ENCODE peak calls at places on chromosomes 3 and 15, in six cellular contexts. H is mucosa of descending colon; Y is Karpas-422; U is effector memory CD4-positive, alpha-beta T cell; E is IMR-90; Q is neural progenitor cell. J is an unnamed sample. For H3K36me3, the result is how much of the 10 kb centered on the place peaks cover.

GRCh38 chr3:33645060-33645841 is 72.8 kb downstream of the CLASP2 start:
- DNase-seq in E (peak), H (peak), Y (peak), U (peak), Q (peak), J (peak)

GRCh38 chr15:87961851-87962816 is 294.4 kb downstream of the NTRK3 start:
- DNase-seq in Y (no peak), Q (no peak), H (no peak), U (no peak), E (no peak), J (no peak)

GRCh38 chr3:194397757-194398312 is 1.2 kb downstream of the GP5 start:
- DNase-seq in H (no peak), U (no peak), Q (no peak), E (no peak), Y (no peak), J (peak)

GRCh38 chr3:191268737-191269136 is 60.5 kb upstream of the CCDC50 start:
- DNase-seq in H (no peak), U (no peak), Q (no peak), Y (no peak), E (no peak), J (no peak)

GRCh38 chr3:102688556-102688930 is 253.7 kb downstream of the ZPLD1 start:
- DNase-seq in Y (peak), U (no peak), Q (no peak), H (no peak), E (no peak), J (no peak)

GRCh38 chr3:27554706-27555105 is 70.5 kb upstream of the SLC4A7 start:
- DNase-seq in Y (no peak), E (no peak), Q (no peak), U (no peak), H (no peak), J (no peak)

GRCh38 chr15:36365963-36366362 is 213.5 kb upstream of the CDIN1 start:
- DNase-seq in E (no peak), Y (no peak), H (no peak), U (no peak), Q (no peak), J (no peak)

GRCh38 chr3:39103791-39104552 is 3.5 kb downstream of the GORASP1 start:
- DNase-seq in Q (no peak), U (no peak), E (no peak), Y (no peak), H (no peak), J (peak)

GRCh38 chr3:160735801-160736200 is 20.2 kb upstream of the PPM1L start:
- DNase-seq in Y (no peak), U (no peak), E (no peak), H (no peak), Q (no peak), J (no peak)

GRCh38 chr3:73509812-73510211 is 114.9 kb downstream of the PDZRN3 start:
- DNase-seq in E (peak), U (no peak), Y (no peak), H (no peak), Q (no peak), J (no peak)

GRCh38 chr3:184562875-184563568 is 1.4 kb downstream of the EPHB3 start:
- DNase-seq in H (peak), E (peak), Y (no peak), Q (peak), U (no peak), J (no peak)

GRCh38 chr3:58962040-58962651 is 87.7 kb downstream of the CFAP20DC start:
- DNase-seq in U (no peak), E (peak), H (no peak), Y (no peak), Q (no peak), J (no peak)

DNA sequence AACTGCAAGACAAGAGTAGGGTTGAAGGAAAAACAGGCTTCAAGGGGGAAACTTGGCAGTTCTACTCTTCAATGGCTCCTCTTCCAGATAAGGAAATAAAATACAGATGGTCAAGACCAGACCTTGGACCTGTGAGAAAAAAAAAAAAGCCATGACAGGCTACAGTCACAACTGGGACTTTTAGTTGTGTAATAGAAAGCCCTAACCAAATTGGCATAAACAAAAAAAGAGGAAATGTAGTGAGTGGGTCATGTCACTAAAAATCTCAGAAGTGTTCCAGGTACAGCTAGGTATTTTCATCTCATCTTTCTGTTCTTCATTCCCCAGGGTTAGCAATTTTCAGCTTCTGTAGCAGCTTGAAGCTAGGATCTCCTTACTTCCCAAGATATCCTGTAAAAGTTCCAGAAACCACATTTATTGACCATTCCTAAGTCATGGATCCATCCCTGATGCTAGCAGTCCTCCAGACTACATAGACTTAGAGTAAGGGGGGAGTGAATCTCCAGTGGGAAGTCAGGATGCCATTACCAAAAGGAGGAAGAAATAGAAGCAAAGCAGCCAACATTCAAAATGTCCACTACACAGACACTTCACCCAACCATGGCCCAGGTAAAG is 61.0 kb upstream of the CSTA start:
- DNase-seq in H (no peak), U (no peak), E (no peak), Y (no peak), Q (no peak), J (no peak)
- H3K4me3 ChIP-seq in H (no peak), U (no peak), E (no peak), Y (no peak), Q (no peak), J (no peak)

GRCh38 chr15:82666606-82667005 is 19.4 kb upstream of the CPEB1 start:
- DNase-seq in U (no peak), E (no peak), Q (no peak), Y (no peak), H (no peak), J (no peak)

GRCh38 chr15:82674873-82675272 is 27.7 kb upstream of the CPEB1 start:
- DNase-seq in Q (no peak), E (no peak), Y (no peak), U (no peak), H (no peak), J (no peak)

GRCh38 chr15:82670699-82671098 is 23.5 kb upstream of the CPEB1 start:
- DNase-seq in E (no peak), Y (no peak), Q (no peak), U (no peak), H (no peak), J (no peak)
- H3K36me3 ChIP-seq in E (under half), Y (under half), Q (under half), U (under half), H (under half), J (under half)

DNA sequence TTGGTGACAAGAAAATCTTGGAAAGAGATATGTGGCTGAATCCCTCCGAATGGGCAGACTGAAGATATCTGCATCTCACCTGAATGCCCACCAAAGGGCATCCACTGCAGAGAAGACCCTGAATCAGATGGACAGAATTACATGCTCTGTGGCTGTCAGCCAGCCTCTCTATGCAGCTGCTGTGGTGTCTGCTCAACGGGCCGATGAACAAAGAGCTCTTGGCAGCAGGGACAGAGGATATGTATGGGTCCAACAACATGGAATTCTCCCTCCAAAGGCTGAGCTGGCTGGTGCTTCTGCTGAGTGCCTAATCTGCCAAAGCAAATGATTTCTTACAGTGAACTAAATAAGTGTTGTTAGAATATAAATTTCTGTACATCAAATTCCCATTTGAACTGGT is 2.1 kb upstream of the BCL2L10 start:
- DNase-seq in E (no peak), Q (no peak), U (no peak), H (no peak), Y (no peak), J (peak)
- H3K4me3 ChIP-seq in E (no peak), Q (no peak), U (no peak), H (no peak), Y (no peak), J (no peak)

DNA sequence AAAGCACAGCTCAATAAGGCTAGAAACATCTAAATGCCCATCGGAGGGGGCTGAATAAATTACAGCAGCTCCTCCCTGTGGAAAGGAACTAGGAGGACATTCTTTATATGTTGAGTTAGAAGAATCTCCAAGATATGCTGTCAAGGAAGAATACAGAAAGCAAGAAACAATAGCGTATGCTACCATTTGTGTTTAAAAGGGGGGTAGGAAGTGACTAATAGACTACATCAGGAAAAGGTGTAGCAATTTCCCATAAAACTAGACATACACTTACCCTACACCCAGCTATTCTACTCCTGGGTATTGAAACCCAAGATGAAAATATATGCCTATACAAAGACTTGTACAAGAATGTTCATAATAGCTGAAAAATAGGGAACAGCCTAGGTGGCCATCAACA is 21.6 kb downstream of the SEC61A1 start:
- DNase-seq in E (no peak), U (no peak), H (no peak), Y (no peak), Q (no peak), J (no peak)
- H3K36me3 ChIP-seq in E (under half), U (under half), H (under half), Y (under half), Q (under half), J (under half)

GRCh38 chr3:171839270-171839669 is 3.9 kb upstream of the TMEM212 start:
- DNase-seq in Y (no peak), Q (no peak), U (no peak), E (no peak), H (no peak), J (no peak)

GRCh38 chr3:171837698-171838097 is 5.5 kb upstream of the TMEM212 start:
- DNase-seq in Q (no peak), E (no peak), H (no peak), Y (no peak), U (no peak), J (no peak)

GRCh38 chr3:171836836-171837235 is 6.3 kb upstream of the TMEM212 start:
- DNase-seq in Y (no peak), Q (no peak), H (no peak), U (no peak), E (no peak), J (no peak)

GRCh38 chr3:171840484-171840830 is 2.7 kb upstream of the TMEM212 start:
- DNase-seq in Q (no peak), U (no peak), Y (no peak), H (no peak), E (no peak), J (no peak)

GRCh38 chr3:171838218-171838720 is 4.9 kb upstream of the TMEM212 start:
- DNase-seq in E (peak), U (no peak), Q (peak), H (peak), Y (no peak), J (no peak)
- H3K4me3 ChIP-seq in E (peak), U (no peak), Q (no peak), H (no peak), Y (no peak), J (no peak)

DNA sequence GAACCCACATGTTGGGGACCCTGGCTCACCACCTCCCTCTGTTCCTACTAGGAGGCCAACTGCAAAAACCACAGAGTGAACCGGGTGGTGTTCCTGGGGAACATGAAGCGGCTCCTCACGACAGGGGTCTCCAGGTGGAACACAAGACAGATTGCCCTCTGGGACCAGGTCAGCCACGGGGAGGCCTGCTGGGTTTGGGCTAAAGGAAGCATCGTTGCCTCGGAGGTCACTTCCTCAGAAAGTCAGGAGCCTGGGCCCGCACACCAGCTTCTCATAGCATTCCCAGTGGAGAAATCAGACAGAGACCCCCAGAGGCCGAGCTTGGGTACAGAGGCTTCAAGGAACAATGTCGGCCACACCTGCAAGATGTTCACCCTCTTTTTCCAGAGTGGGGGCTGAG is 106.8 kb downstream of the ANP32A start:
- DNase-seq in Q (no peak), H (no peak), U (no peak), Y (no peak), E (no peak), J (no peak)
- H3K36me3 ChIP-seq in Q (under half), H (under half), U (under half), Y (under half), E (under half), J (under half)